ENCODE peak calls at places on chromosomes 4 and X, in nine cellular contexts. C is cardiac muscle cell; H is astrocyte; I is breast epithelium; Q is CD8-positive, alpha-beta T cell; U is HAP-1; E is IMR-90; P is neural progenitor cell; A is left ventricle myocardium inferior. D is an unnamed sample.

GRCh38 chr4:97105716-97106115 is 1037.6 kb downstream of the STPG2 start:
- DNase-seq in H (no peak), A (no peak), Q (no peak), P (no peak), E (no peak), C (no peak), U (no peak), I (no peak), D (no peak)

GRCh38 chr4:181509073-181509472 is 734.1 kb upstream of the TENM3 start:
- DNase-seq in C (no peak), E (no peak), U (no peak), Q (no peak), I (no peak), H (no peak), A (no peak), P (no peak), D (no peak)

GRCh38 chr4:2303121-2303685 is 41.3 kb upstream of the MXD4 start:
- DNase-seq in H (no peak), P (no peak), E (no peak), U (no peak), C (no peak), I (peak; percentile 10), Q (no peak), A (no peak), D (no peak)

GRCh38 chrX:136250191-136251041 is 784 bp downstream of the MAP7D3 start:
- DNase-seq in E (no peak), P (peak; percentile 60), U (peak; percentile 36), C (peak; percentile 18), I (no peak), Q (peak; percentile 22), H (no peak), A (no peak), D (no peak)

GRCh38 chr4:24033626-24034025 is 143.8 kb upstream of the PPARGC1A start:
- DNase-seq in U (no peak), A (no peak), C (no peak), I (no peak), E (peak; percentile 41), Q (no peak), H (no peak), P (no peak), D (no peak)

GRCh38 chrX:53678667-53679066 is 7.9 kb downstream of the HUWE1 start:
- DNase-seq in I (no peak), H (no peak), Q (no peak), C (no peak), P (peak; percentile 12), E (no peak), A (no peak), U (peak; percentile 9), D (no peak)

GRCh38 chr4:168615294-168615693 is 118.4 kb downstream of the PALLD start:
- DNase-seq in E (peak; percentile 57), C (no peak), U (peak; percentile 89), P (peak; percentile 76), A (no peak), H (peak; percentile 90), I (no peak), Q (no peak), D (no peak)

GRCh38 chr4:6362896-6363295 is 93.2 kb downstream of the WFS1 start:
- DNase-seq in A (no peak), H (peak; percentile 7), C (peak; percentile 85), Q (no peak), I (no peak), P (peak; percentile 85), U (no peak), E (peak; percentile 27), D (peak; percentile 57)

GRCh38 chr4:145406970-145407369 is 74.7 kb upstream of the SMAD1 start:
- DNase-seq in Q (no peak), E (no peak), A (no peak), P (no peak), U (no peak), C (no peak), I (no peak), H (peak; percentile 2), D (no peak)

GRCh38 chr4:152530600-152530999 is 5.3 kb downstream of the FBXW7 start:
- DNase-seq in Q (no peak), C (no peak), A (no peak), U (no peak), E (no peak), H (no peak), P (no peak), I (no peak), D (no peak)

GRCh38 chr4:145326491-145326890 is 146.1 kb upstream of the OTUD4 start:
- DNase-seq in C (no peak), E (no peak), H (peak; percentile 31), Q (no peak), I (no peak), A (no peak), P (no peak), U (no peak), D (no peak)

GRCh38 chr4:40340034-40340433 is 4.9 kb downstream of the CHRNA9 start:
- DNase-seq in P (no peak), Q (no peak), A (no peak), E (no peak), H (no peak), C (no peak), I (no peak), U (no peak), D (no peak)

GRCh38 chr4:76363556-76364290 is 57.2 kb downstream of the STBD1 start:
- DNase-seq in A (no peak), Q (no peak), E (peak; percentile 41), H (peak; percentile 39), U (no peak), P (no peak), C (no peak), I (no peak), D (no peak)

GRCh38 chr4:146957252-146957651 is 11.6 kb upstream of the TTC29 start:
- DNase-seq in C (no peak), E (peak; percentile 85), Q (no peak), U (no peak), A (no peak), P (no peak), I (no peak), H (peak; percentile 93), D (no peak)

GRCh38 chr4:55517526-55518229 is 29.0 kb downstream of the CLOCK start:
- DNase-seq in A (no peak), P (no peak), C (no peak), U (no peak), I (no peak), E (no peak), Q (no peak), H (no peak), D (no peak)

GRCh38 chr4:20544645-20545044 is 155.6 kb upstream of the PACRGL start:
- DNase-seq in I (no peak), P (peak; percentile 36), H (peak; percentile 33), A (no peak), Q (no peak), C (peak; percentile 42), U (peak; percentile 67), E (peak; percentile 71), D (no peak)

GRCh38 chr4:184815046-184815877 is 10.5 kb downstream of the ACSL1 start:
- DNase-seq in H (peak; percentile 76), A (peak; percentile 80), Q (peak; percentile 24), U (no peak), I (peak; percentile 83), P (peak; percentile 34), E (peak; percentile 74), C (peak; percentile 87), D (peak; percentile 91)

GRCh38 chrX:65686246-65686645 is 18.8 kb downstream of the MSN start:
- DNase-seq in A (no peak), U (no peak), H (no peak), C (no peak), Q (no peak), I (no peak), P (no peak), E (no peak), D (no peak)

DNA sequence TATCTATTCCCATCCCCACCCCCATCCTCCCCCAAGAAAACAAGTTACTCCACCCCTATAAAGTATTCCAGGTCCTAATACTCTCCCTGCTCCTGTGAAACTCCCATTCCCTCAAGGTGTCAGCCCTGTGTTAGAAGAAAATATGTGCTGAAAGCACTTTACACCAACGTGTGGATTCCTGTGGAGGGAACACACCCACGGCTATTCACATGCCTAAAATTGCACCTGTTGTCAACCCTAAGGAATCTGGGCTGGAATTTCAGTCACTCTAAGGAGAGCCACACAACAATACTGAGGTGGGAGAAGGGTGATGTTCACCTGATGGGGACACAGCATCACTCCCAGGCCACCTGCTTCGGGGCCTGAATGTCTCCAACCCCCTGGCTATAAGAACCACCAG is 16.0 kb downstream of the SCD5 start:
- DNase-seq in I (peak; percentile 38), H (peak; percentile 37), P (no peak), Q (no peak), E (no peak), A (no peak), C (no peak), U (no peak), D (no peak)
- H3K4me1 ChIP-seq in I (no peaks in the 10 kb centered on the region), H (peaks cover 43% of the 10 kb centered on the region), P (peaks cover 48% of the 10 kb centered on the region), Q (no peaks in the 10 kb centered on the region), E (peaks cover 10% of the 10 kb centered on the region), A (peaks cover 34% of the 10 kb centered on the region), C (peaks cover 8% of the 10 kb centered on the region), U (peaks cover 32% of the 10 kb centered on the region), D (peaks cover 3% of the 10 kb centered on the region)

GRCh38 chrX:120751683-120752082 is 121.8 kb upstream of the C1GALT1C1 start:
- DNase-seq in H (no peak), C (no peak), A (no peak), I (no peak), Q (no peak), U (no peak), P (no peak), E (no peak), D (no peak)
- H3K4me1 ChIP-seq in H (no peaks in the 10 kb centered on the region), C (no peaks in the 10 kb centered on the region), A (no peaks in the 10 kb centered on the region), I (no peaks in the 10 kb centered on the region), Q (peaks cover 32% of the 10 kb centered on the region), U (peaks cover 7% of the 10 kb centered on the region), P (peaks cover 4% of the 10 kb centered on the region), E (no peaks in the 10 kb centered on the region), D (no peaks in the 10 kb centered on the region)

DNA sequence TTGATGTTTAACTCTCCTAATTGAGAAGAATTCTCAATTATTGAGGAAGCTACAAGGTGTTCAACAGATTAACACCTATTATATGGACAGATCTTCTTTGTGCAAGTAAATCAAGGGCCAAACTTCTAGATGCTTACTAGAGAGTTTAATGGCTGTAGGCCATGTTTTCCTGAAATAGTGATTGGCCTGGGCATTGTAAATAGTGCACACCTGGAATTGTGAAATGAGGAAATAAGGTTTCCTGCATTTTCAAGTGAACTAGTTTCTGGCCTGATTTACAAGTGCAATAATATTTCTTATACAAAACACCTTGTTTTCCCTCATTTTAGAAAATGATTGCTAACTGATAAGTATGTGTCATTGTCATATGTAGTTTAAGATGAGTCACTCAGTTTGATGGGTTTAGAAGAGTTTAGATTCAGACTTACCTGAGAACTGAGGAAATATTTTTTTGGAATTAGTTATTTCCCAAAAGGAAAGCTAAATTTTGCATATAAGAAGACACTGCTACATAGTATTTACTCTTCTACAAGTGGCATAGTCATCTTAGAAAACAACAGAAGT is 21.2 kb downstream of the AFF1 start:
- DNase-seq in U (no peak), C (no peak), P (no peak), H (no peak), E (no peak), Q (no peak), A (no peak), I (no peak), D (no peak)
- H3K4me1 ChIP-seq in U (peaks cover 28% of the 10 kb centered on the region), C (peaks cover 28% of the 10 kb centered on the region), P (peaks cover 30% of the 10 kb centered on the region), H (no peaks in the 10 kb centered on the region), E (peaks cover 17% of the 10 kb centered on the region), Q (peaks cover 4% of the 10 kb centered on the region), A (peaks cover 31% of the 10 kb centered on the region), I (no peaks in the 10 kb centered on the region), D (peaks cover 10% of the 10 kb centered on the region)

DNA sequence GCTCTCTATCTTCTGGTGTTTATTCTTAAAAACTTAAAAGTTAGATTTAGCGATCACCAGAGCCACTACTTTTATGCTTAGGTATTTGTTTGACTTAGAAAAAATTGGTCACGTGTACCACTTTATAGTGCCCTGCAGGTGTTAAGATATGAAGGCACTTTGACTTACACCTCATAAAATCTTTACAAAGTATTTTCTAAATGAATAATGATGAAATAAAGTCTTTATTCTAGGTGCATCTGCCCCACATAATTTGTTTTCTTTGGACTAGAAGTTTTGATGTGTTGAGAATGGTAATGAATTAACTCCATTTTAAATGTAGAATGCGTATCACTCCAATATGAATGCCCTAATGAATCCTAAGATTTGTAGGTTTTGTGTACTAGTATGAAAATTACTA is 2.9 kb downstream of the FMR1 start:
- DNase-seq in P (no peak), U (peak; percentile 58), E (no peak), H (no peak), Q (no peak), I (no peak), C (no peak), A (no peak), D (no peak)
- H3K4me1 ChIP-seq in P (peaks cover 29% of the 10 kb centered on the region), U (peaks cover 39% of the 10 kb centered on the region), E (no peaks in the 10 kb centered on the region), H (peaks cover 8% of the 10 kb centered on the region), Q (peaks cover 51% of the 10 kb centered on the region), I (no peaks in the 10 kb centered on the region), C (peaks cover 3% of the 10 kb centered on the region), A (peaks cover 63% of the 10 kb centered on the region), D (peaks cover 3% of the 10 kb centered on the region)